ENCODE peak calls at places on chromosomes 4 and X, in nine cellular contexts. N is AG08396; P is adipocyte; O is NCI-H510A treated with DMSO at 0.1 percent for 48 hours; M is T-cell; W is CD8-positive, alpha-beta memory T cell; T is NCI-H2081; R is IMR-90; A is foreskin keratinocyte. H is an unnamed sample.

GRCh38 chr4:7044415-7044930 is 1.3 kb downstream of the TADA2B start:
- DNase-seq in N (peak), P (peak), O (no peak), M (no peak), W (no peak), T (no peak), R (no peak), A (no peak), H (no peak)

GRCh38 chr4:119615068-119615744 is 13.4 kb downstream of the PDE5A start:
- DNase-seq in N (no peak), P (no peak), O (no peak), M (no peak), W (no peak), T (no peak), R (no peak), A (no peak), H (no peak)

GRCh38 chr4:25702848-25703247 is 47.2 kb downstream of the SLC34A2 start:
- DNase-seq in N (no peak), P (peak), O (no peak), M (no peak), W (no peak), T (no peak), R (peak), A (no peak), H (peak)

GRCh38 chr4:101345596-101346311 is 1.6 kb downstream of the PPP3CA start:
- DNase-seq in N (peak), P (peak), O (peak), M (peak), W (peak), T (peak), R (peak), A (no peak), H (peak)

GRCh38 chr4:109754093-109754857 is 24.4 kb upstream of the PLA2G12A start:
- DNase-seq in N (no peak), P (no peak), O (no peak), M (no peak), W (no peak), T (no peak), R (no peak), A (no peak), H (no peak)

GRCh38 chr4:73450398-73451004 is 14.5 kb downstream of the AFP start:
- DNase-seq in N (peak), P (peak), O (peak), M (no peak), W (no peak), T (peak), R (peak), A (peak), H (peak)

GRCh38 chrX:39396358-39396995 is 595.2 kb downstream of the MID1IP1 start:
- DNase-seq in N (no peak), P (no peak), O (peak), M (no peak), W (no peak), T (peak), R (no peak), A (no peak), H (no peak)

GRCh38 chr4:165010487-165010886 is 21.3 kb upstream of the TRIM60 start:
- DNase-seq in N (no peak), P (no peak), O (no peak), M (no peak), W (no peak), T (no peak), R (no peak), A (no peak), H (no peak)

GRCh38 chr4:78624048-78624447 is 72.5 kb downstream of the ANXA3 start:
- DNase-seq in N (no peak), P (no peak), O (no peak), M (no peak), W (no peak), T (no peak), R (no peak), A (no peak), H (peak)

GRCh38 chr4:136750898-136751297 is 781.4 kb downstream of the PCDH18 start:
- DNase-seq in N (no peak), P (peak), O (no peak), M (no peak), W (no peak), T (no peak), R (peak), A (no peak), H (peak)

GRCh38 chr4:118954246-118954645 is 65.6 kb downstream of the SYNPO2 start:
- DNase-seq in N (no peak), P (peak), O (no peak), M (no peak), W (no peak), T (no peak), R (peak), A (no peak), H (no peak)

GRCh38 chr4:169791527-169792156 is 33.9 kb upstream of the HPF1 start:
- DNase-seq in N (peak), P (peak), O (peak), M (no peak), W (no peak), T (peak), R (peak), A (peak), H (peak)

GRCh38 chr4:76950052-76950845 is 697 bp downstream of the SEPTIN11 start:
- DNase-seq in N (peak), P (peak), O (no peak), M (peak), W (peak), T (peak), R (no peak), A (peak), H (peak)

GRCh38 chr4:2105559-2105958 is 46.4 kb downstream of the NAT8L start:
- DNase-seq in N (peak), P (no peak), O (no peak), M (no peak), W (no peak), T (no peak), R (peak), A (no peak), H (no peak)

GRCh38 chr4:164977243-164978164 is at the start of gene TRIM61:
- DNase-seq in N (peak), P (no peak), O (no peak), M (peak), W (peak), T (no peak), R (peak), A (no peak), H (no peak)

GRCh38 chr4:76147454-76148141 is 599 bp downstream of the NUP54 start:
- DNase-seq in N (peak), P (peak), O (peak), M (no peak), W (no peak), T (peak), R (peak), A (peak), H (peak)

GRCh38 chr4:69583543-69583942 is 55.9 kb downstream of the UGT2A2 start:
- DNase-seq in N (no peak), P (no peak), O (no peak), M (no peak), W (no peak), T (no peak), R (no peak), A (no peak), H (no peak)

GRCh38 chrX:55342533-55343501 is 78.1 kb upstream of the PAGE3 start:
- DNase-seq in N (peak), P (no peak), O (peak), M (peak), W (peak), T (peak), R (no peak), A (peak), H (peak)

GRCh38 chr4:77031544-77031943 is 44.2 kb downstream of the CCNI start:
- DNase-seq in N (no peak), P (no peak), O (no peak), M (no peak), W (peak), T (no peak), R (no peak), A (no peak), H (no peak)

GRCh38 chrX:134480061-134480460 is 20.1 kb downstream of the HPRT1 start:
- DNase-seq in N (no peak), P (peak), O (no peak), M (no peak), W (no peak), T (no peak), R (peak), A (peak), H (peak)

GRCh38 chr4:68079918-68080317 is 49.8 kb downstream of the TMPRSS11F start:
- DNase-seq in N (no peak), P (no peak), O (no peak), M (no peak), W (no peak), T (no peak), R (no peak), A (no peak), H (no peak)

GRCh38 chr4:6916069-6916586 is 6.5 kb downstream of the TBC1D14 start:
- DNase-seq in N (no peak), P (no peak), O (no peak), M (no peak), W (no peak), T (no peak), R (no peak), A (no peak), H (no peak)

GRCh38 chrX:31333181-31333831 is 261.5 kb upstream of the FTHL17 start:
- DNase-seq in N (peak), P (peak), O (no peak), M (no peak), W (no peak), T (no peak), R (peak), A (peak), H (peak)

GRCh38 chrX:4380710-4381109 is 667.3 kb upstream of the PRKX start:
- DNase-seq in N (no peak), P (no peak), O (no peak), M (no peak), W (no peak), T (no peak), R (no peak), A (no peak), H (no peak)

GRCh38 chr4:168421671-168422070 is 58.6 kb downstream of the DDX60L start:
- DNase-seq in N (no peak), P (peak), O (no peak), M (no peak), W (no peak), T (no peak), R (peak), A (peak), H (peak)

GRCh38 chr4:2688697-2689096 is 67.4 kb downstream of the TNIP2 start:
- DNase-seq in N (no peak), P (no peak), O (no peak), M (no peak), W (no peak), T (no peak), R (no peak), A (no peak), H (no peak)